ENCODE peak calls at places on chromosomes 6 and 20, in six cellular contexts. D is transverse colon, Y is ovary, I is mucosa of descending colon, H is fibroblast of lung, C is heart left ventricle. G is an unnamed sample. For H3K4me1, the result is how much of the 10 kb centered on the place peaks cover.

GRCh38 chr6:169452117-169452868 is 198.6 kb upstream of the THBS2 start:
- DNase-seq in C (peak), I (peak), D (peak), Y (peak), H (peak), G (peak)

GRCh38 chr6:70299456-70299855 is 3.4 kb downstream of the COL9A1 start:
- DNase-seq in C (no peak), D (no peak), Y (no peak), H (peak), I (no peak), G (no peak)

GRCh38 chr6:32692019-32692418 is 25.6 kb upstream of the HLA-DQB1 start:
- DNase-seq in D (peak), H (no peak), C (no peak), I (peak), Y (no peak), G (no peak)

GRCh38 chr6:161373905-161374451 is 100.1 kb upstream of the AGPAT4 start:
- DNase-seq in Y (peak), C (peak), H (peak), D (peak), I (peak), G (peak)

GRCh38 chr20:5718896-5719595 is 31.2 kb upstream of the SHLD1 start:
- DNase-seq in Y (no peak), I (no peak), H (no peak), C (no peak), D (no peak), G (peak)

GRCh38 chr6:131281471-131282270 is 146.4 kb downstream of the AKAP7 start:
- DNase-seq in I (peak), Y (no peak), H (peak), C (no peak), D (peak), G (peak)

GRCh38 chr6:31287621-31288020 is 15.7 kb upstream of the HLA-C start:
- DNase-seq in C (no peak), I (no peak), D (no peak), H (no peak), Y (no peak), G (no peak)

GRCh38 chr6:2663123-2663522 is 87.6 kb downstream of the MYLK4 start:
- DNase-seq in Y (no peak), D (no peak), H (no peak), C (no peak), I (no peak), G (no peak)

DNA sequence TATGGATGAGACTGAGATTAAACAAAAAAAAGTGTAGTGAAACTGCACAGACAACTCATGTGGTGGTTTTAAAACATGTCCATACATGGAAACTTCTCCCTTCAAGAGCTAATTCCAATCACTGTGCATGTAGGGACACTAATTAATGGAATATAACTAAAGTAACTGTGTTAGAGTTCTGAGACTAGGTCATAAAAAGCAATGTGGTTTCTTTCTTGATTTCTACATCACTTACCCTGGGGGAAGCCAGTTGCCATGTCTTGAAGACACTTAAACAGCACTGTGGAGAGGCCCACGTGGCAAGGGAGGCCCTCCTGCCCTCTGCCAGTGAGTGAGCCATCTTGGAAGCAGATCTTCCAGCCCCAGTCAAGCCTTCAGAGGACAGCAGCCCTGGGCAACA is 118.2 kb upstream of the DST start:
- DNase-seq in H (no peak), Y (no peak), I (no peak), D (no peak), C (no peak), G (no peak)
- H3K4me1 ChIP-seq in H (under half), Y (under half), I (under half), D (under half), C (under half), G (half or more)

GRCh38 chr6:43285415-43285814 is 12.6 kb upstream of the SLC22A7 start:
- DNase-seq in I (no peak), D (no peak), Y (no peak), H (no peak), C (peak), G (no peak)
- H3K4me3 ChIP-seq in I (no peak), D (no peak), Y (no peak), H (no peak), C (peak), G (peak)

GRCh38 chr6:149031545-149032317 is 284.9 kb downstream of the UST start:
- DNase-seq in D (peak), I (no peak), C (no peak), Y (peak), H (peak), G (no peak)
- TF ChIP-seq CTCF in D (no peak), I (no peak), C (no peak), Y (no peak), H (no peak), G (no peak)

DNA sequence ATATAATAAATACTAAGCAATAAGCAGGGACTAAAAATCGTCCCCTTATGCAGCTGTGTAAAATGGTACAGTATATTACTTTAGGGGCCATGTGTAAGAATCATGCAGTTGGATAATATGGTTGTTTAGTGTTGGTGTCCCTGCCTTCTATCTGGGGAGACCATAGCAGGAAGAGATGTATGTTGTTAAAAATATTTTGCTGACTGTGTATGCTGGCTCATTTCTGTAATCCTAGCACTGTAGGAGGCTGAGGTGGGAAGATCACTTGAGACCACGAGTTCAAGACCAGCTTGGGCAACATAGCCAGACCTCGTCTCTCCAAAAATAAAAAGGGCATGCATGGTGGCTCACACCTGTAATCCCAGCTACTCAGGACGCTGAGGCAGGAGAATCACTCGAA is 5.6 kb downstream of the PANK2 start:
- DNase-seq in H (no peak), D (no peak), C (no peak), I (no peak), Y (no peak), G (no peak)
- H3K4me1 ChIP-seq in H (under half), D (under half), C (under half), I (under half), Y (under half), G (half or more)

GRCh38 chr20:45248609-45249008 is 5.8 kb downstream of the SLPI start:
- DNase-seq in Y (no peak), D (no peak), I (no peak), H (no peak), C (no peak), G (no peak)

GRCh38 chr20:45251884-45252571 is 2.3 kb downstream of the SLPI start:
- DNase-seq in I (no peak), H (no peak), Y (no peak), C (no peak), D (no peak), G (no peak)

GRCh38 chr20:45247860-45248259 is 6.5 kb downstream of the SLPI start:
- DNase-seq in I (no peak), D (no peak), C (no peak), Y (no peak), H (no peak), G (no peak)

DNA sequence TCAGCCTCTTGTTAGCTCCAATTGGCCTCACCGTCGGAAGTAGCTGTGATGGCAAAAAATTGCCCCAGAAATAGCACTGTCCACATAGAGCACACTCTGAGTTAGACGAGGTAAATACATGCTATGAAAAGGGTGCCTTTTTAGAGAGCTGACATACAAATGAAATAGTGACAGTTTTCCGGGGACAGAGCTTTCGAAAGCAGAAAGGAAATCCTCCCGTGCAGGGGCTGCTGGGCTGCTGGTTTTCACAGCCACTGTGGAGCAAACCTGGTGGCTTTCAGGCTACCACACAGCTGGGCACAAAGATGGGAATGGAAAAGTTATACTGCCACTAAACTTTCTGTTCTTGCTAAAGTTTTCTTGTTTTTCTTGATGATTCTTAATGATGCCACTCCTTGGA is 8.3 kb downstream of the SLPI start:
- DNase-seq in D (no peak), Y (no peak), H (no peak), I (no peak), C (no peak), G (no peak)
- H3K4me3 ChIP-seq in D (no peak), Y (no peak), H (no peak), I (no peak), C (no peak), G (no peak)

G was measured in heart right ventricle.